ENCODE peak calls at places on chromosomes 12 and 14, in ten cellular contexts. T is bronchial epithelial cell, M is fibroblast of lung, C is heart left ventricle, N is heart right ventricle, G is AG10803, Z is AG09319, K is HCT116, Y is kidney epithelial cell, S is BJ. H is an unnamed sample.

GRCh38 chr12:131527736-131528135 is 183.2 kb upstream of the SFSWAP start:
- DNase-seq in C (no peak), K (no peak), T (no peak), Y (no peak), N (no peak), Z (no peak), G (no peak), M (no peak), S (no peak), H (no peak)

GRCh38 chr14:43872222-43872621 is 634.9 kb downstream of the FSCB start:
- DNase-seq in K (no peak), T (no peak), C (no peak), G (no peak), M (no peak), S (no peak), Y (no peak), N (no peak), Z (no peak), H (no peak)

GRCh38 chr12:122437656-122438121 is 15.2 kb upstream of the CLIP1 start:
- DNase-seq in K (no peak), M (peak), S (no peak), C (peak), Y (no peak), T (peak), Z (no peak), N (peak), G (peak), H (peak)

GRCh38 chr12:109670647-109671046 is 43.0 kb upstream of the FAM222A start:
- DNase-seq in T (no peak), Z (no peak), N (no peak), G (no peak), Y (no peak), S (no peak), M (no peak), C (no peak), K (no peak), H (peak)

GRCh38 chr12:67006612-67007011 is 262.5 kb upstream of the CAND1 start:
- DNase-seq in N (no peak), C (no peak), T (no peak), Y (no peak), M (no peak), K (no peak), G (no peak), S (no peak), Z (no peak), H (no peak)

GRCh38 chr12:116426391-116427136 is 132.6 kb upstream of the MAP1LC3B2 start:
- DNase-seq in G (peak), Y (peak), S (peak), M (peak), Z (peak), N (no peak), K (peak), C (no peak), T (peak), H (peak)

GRCh38 chr12:50110127-50110761 is 1.8 kb upstream of the COX14 start:
- DNase-seq in N (peak), M (no peak), T (no peak), G (no peak), Z (no peak), S (no peak), K (no peak), Y (no peak), C (peak), H (no peak)

GRCh38 chr14:52142504-52142903 is 73.6 kb upstream of the NID2 start:
- DNase-seq in Z (no peak), G (no peak), M (no peak), N (no peak), Y (no peak), T (no peak), K (no peak), S (no peak), C (no peak), H (no peak)

GRCh38 chr14:103207404-103208072 is 84.3 kb downstream of the TNFAIP2 start:
- DNase-seq in T (no peak), S (no peak), N (peak), C (peak), Y (no peak), G (peak), Z (no peak), M (no peak), K (no peak), H (no peak)

GRCh38 chr14:77302926-77303325 is 17.8 kb downstream of the POMT2 start:
- DNase-seq in N (no peak), Z (no peak), G (peak), Y (peak), C (no peak), S (no peak), T (peak), M (peak), K (peak), H (peak)

GRCh38 chr12:57535764-57536596 is 11.0 kb downstream of the DCTN2 start:
- DNase-seq in N (no peak), Y (no peak), M (no peak), S (no peak), K (no peak), C (no peak), T (no peak), G (no peak), Z (no peak), H (no peak)

GRCh38 chr12:96140110-96140509 is 54.1 kb upstream of the ELK3 start:
- DNase-seq in S (no peak), T (peak), N (no peak), G (peak), Z (peak), K (no peak), M (no peak), Y (peak), C (no peak), H (peak)

GRCh38 chr12:122835693-122836026 is 403 bp downstream of the HIP1R start:
- DNase-seq in T (no peak), Z (no peak), Y (no peak), M (no peak), K (no peak), G (no peak), S (no peak), N (peak), C (no peak), H (peak)

GRCh38 chr12:128643106-128643651 is 180.6 kb downstream of the SLC15A4 start:
- DNase-seq in Y (no peak), T (no peak), N (no peak), K (no peak), Z (no peak), S (no peak), C (no peak), G (no peak), M (no peak), H (no peak)

GRCh38 chr12:128644664-128645296 is 179.0 kb downstream of the SLC15A4 start:
- DNase-seq in T (no peak), N (no peak), Y (no peak), S (no peak), M (no peak), K (no peak), Z (no peak), G (no peak), C (no peak), H (peak)

GRCh38 chr12:128637616-128638606 is 185.8 kb downstream of the SLC15A4 start:
- DNase-seq in G (no peak), C (no peak), T (no peak), Y (no peak), K (no peak), M (no peak), N (no peak), S (no peak), Z (no peak), H (no peak)

DNA sequence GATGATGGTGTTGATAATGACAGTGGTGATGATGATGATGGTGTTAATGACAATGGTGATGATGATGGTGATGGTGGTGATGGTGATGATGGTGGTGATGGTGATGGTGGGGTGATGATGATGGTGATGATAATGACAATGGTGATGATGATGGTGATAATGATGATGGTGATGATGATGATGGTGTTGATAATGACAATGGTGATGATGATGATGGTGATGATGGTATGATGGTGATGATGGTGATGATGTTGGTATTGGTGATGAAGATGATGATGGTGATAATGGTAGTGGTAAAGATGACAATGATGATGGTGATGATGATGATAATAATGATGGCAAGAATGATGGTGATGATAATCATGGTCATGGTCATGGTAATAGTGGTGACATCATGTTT is 184.7 kb downstream of the SLC15A4 start:
- DNase-seq in Y (no peak), K (no peak), S (no peak), N (no peak), T (no peak), G (no peak), M (no peak), Z (no peak), C (no peak), H (no peak)
- TF ChIP-seq CTCF in Y (no peak), K (no peak), S (no peak), N (no peak), T (no peak), G (no peak), M (no peak), Z (no peak), C (no peak), H (no peak)

DNA sequence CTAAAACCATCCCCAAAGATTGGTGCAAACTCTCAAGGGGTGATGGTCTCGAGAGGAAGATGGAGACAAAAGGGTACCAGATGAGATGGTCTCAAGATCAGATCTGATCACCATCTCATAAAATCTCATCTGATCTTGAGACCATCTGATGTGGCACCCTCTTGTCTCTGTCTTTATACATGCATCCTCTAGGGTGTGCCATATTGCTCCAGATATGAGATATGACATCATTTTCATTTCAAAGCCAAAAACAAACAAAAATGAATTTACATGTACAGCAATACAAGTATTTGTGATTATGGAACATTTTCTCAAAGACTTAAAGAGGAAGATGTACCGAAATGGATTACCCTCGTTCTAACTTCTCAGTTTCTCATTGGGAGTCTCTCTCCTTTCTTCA is 787.2 kb downstream of the GALC start:
- DNase-seq in M (no peak), C (no peak), Y (no peak), Z (no peak), K (no peak), S (no peak), G (no peak), T (peak), N (no peak), H (peak)
- TF ChIP-seq CTCF in M (no peak), C (no peak), Y (no peak), Z (no peak), K (no peak), S (no peak), G (no peak), T (no peak), N (no peak), H (peak)

GRCh38 chr12:121089031-121089812 is 43.5 kb upstream of the P2RX7 start:
- DNase-seq in M (no peak), Y (no peak), S (no peak), G (no peak), N (no peak), T (no peak), C (no peak), Z (no peak), K (no peak), H (no peak)
- TF ChIP-seq CTCF in M (no peak), Y (no peak), S (no peak), G (no peak), N (no peak), T (peak), C (no peak), Z (no peak), K (peak), H (no peak)

GRCh38 chr14:32703246-32703645 is 235.4 kb upstream of the NPAS3 start:
- DNase-seq in N (no peak), K (no peak), S (no peak), C (no peak), T (no peak), M (peak), Z (no peak), Y (no peak), G (peak), H (no peak)
- TF ChIP-seq CTCF in N (no peak), K (no peak), S (no peak), C (no peak), T (no peak), M (no peak), Z (no peak), Y (no peak), G (no peak), H (no peak)

GRCh38 chr14:96264850-96265249 is 8.8 kb downstream of the BDKRB1 start:
- DNase-seq in C (no peak), K (no peak), T (no peak), G (peak), Y (no peak), S (no peak), N (no peak), M (peak), Z (no peak), H (no peak)
- TF ChIP-seq CTCF in C (no peak), K (peak), T (peak), G (peak), Y (peak), S (peak), N (no peak), M (peak), Z (peak), H (peak)

GRCh38 chr14:87005336-87005735 is 987.6 kb downstream of the GALC start:
- DNase-seq in G (peak), T (no peak), Z (no peak), Y (no peak), C (no peak), M (peak), S (no peak), N (no peak), K (no peak), H (no peak)

GRCh38 chr14:87001333-87001732 is 991.6 kb downstream of the GALC start:
- DNase-seq in T (no peak), C (no peak), K (no peak), Y (no peak), G (no peak), N (no peak), S (no peak), M (no peak), Z (no peak), H (no peak)

GRCh38 chr14:86999076-86999475 is 993.9 kb downstream of the GALC start:
- DNase-seq in T (no peak), G (peak), Y (no peak), C (no peak), S (peak), K (no peak), N (no peak), Z (peak), M (no peak), H (no peak)

GRCh38 chr14:87000071-87000470 is 992.9 kb downstream of the GALC start:
- DNase-seq in K (no peak), C (no peak), N (no peak), G (no peak), Z (no peak), Y (no peak), S (no peak), M (no peak), T (no peak), H (no peak)

GRCh38 chr14:87002831-87003230 is 990.2 kb downstream of the GALC start:
- DNase-seq in T (no peak), Z (no peak), M (peak), S (no peak), Y (no peak), C (no peak), K (no peak), G (peak), N (no peak), H (no peak)
- TF ChIP-seq CTCF in T (no peak), Z (peak), M (no peak), S (peak), Y (no peak), C (no peak), K (no peak), G (peak), N (no peak), H (no peak)

H was measured in epithelial cell of esophagus.